ENCODE peak calls at places on chromosomes 2 and 18, in eight cellular contexts. F is GM12864, O is retinal pigment epithelial cell, Z is thoracic aorta, M is MM.1S, C is upper lobe of right lung, J is astrocyte of the spinal cord, Q is GM23338. I is an unnamed sample.

GRCh38 chr2:157662401-157662800 is 33.7 kb upstream of the ACVR1C start:
- DNase-seq in Z (no peak), M (no peak), F (no peak), J (no peak), Q (no peak), C (no peak), O (peak; percentile 82), I (no peak)

GRCh38 chr2:187461294-187462261 is 13.5 kb upstream of the CALCRL start:
- DNase-seq in Z (no peak), Q (peak; percentile 79), M (no peak), C (no peak), F (no peak), O (no peak), J (no peak), I (no peak)

GRCh38 chr2:156333951-156334495 is 1.5 kb upstream of the NR4A2 start:
- DNase-seq in Q (peak; percentile 81), J (no peak), F (no peak), O (no peak), Z (no peak), M (peak; percentile 90), C (peak; percentile 88), I (no peak)

GRCh38 chr2:119730598-119731278 is 29.0 kb upstream of the PTPN4 start:
- DNase-seq in M (no peak), F (no peak), Q (no peak), Z (no peak), J (no peak), O (no peak), C (peak; percentile 80), I (no peak)

GRCh38 chr2:3636586-3637310 is 21.3 kb upstream of the ALLC start:
- DNase-seq in M (no peak), O (no peak), Z (no peak), C (peak; percentile 50), F (no peak), J (no peak), Q (no peak), I (no peak)

GRCh38 chr2:220246356-220246755 is 618.9 kb downstream of the SLC4A3 start:
- DNase-seq in C (no peak), M (no peak), F (no peak), Q (no peak), Z (no peak), O (no peak), J (no peak), I (no peak)

GRCh38 chr2:16015210-16015902 is 75.0 kb downstream of the MYCN start:
- DNase-seq in J (no peak), F (no peak), O (no peak), Z (no peak), Q (no peak), C (no peak), M (no peak), I (no peak)

GRCh38 chr2:69163109-69163508 is 150.1 kb downstream of the ANTXR1 start:
- DNase-seq in Z (no peak), Q (no peak), C (no peak), M (no peak), J (peak; percentile 90), O (peak; percentile 96), F (no peak), I (peak; percentile 12)

GRCh38 chr2:128302011-128302743 is 16.5 kb downstream of the HS6ST1 start:
- DNase-seq in F (no peak), Q (no peak), O (no peak), M (no peak), J (no peak), Z (no peak), C (no peak), I (no peak)

GRCh38 chr2:129765326-129766158 is 213.9 kb upstream of the RAB6C start:
- DNase-seq in Z (no peak), O (no peak), Q (no peak), M (no peak), F (no peak), J (no peak), C (no peak), I (no peak)

GRCh38 chr2:129766159-129766485 is 213.3 kb upstream of the RAB6C start:
- DNase-seq in F (no peak), O (no peak), C (no peak), M (no peak), Q (no peak), J (no peak), Z (no peak), I (no peak)

GRCh38 chr2:129763190-129763846 is 216.1 kb upstream of the RAB6C start:
- DNase-seq in C (no peak), M (no peak), J (no peak), Z (no peak), F (no peak), Q (no peak), O (no peak), I (no peak)

GRCh38 chr2:129766594-129766993 is 212.9 kb upstream of the RAB6C start:
- DNase-seq in M (no peak), C (no peak), O (no peak), Q (no peak), F (no peak), J (no peak), Z (no peak), I (no peak)

DNA sequence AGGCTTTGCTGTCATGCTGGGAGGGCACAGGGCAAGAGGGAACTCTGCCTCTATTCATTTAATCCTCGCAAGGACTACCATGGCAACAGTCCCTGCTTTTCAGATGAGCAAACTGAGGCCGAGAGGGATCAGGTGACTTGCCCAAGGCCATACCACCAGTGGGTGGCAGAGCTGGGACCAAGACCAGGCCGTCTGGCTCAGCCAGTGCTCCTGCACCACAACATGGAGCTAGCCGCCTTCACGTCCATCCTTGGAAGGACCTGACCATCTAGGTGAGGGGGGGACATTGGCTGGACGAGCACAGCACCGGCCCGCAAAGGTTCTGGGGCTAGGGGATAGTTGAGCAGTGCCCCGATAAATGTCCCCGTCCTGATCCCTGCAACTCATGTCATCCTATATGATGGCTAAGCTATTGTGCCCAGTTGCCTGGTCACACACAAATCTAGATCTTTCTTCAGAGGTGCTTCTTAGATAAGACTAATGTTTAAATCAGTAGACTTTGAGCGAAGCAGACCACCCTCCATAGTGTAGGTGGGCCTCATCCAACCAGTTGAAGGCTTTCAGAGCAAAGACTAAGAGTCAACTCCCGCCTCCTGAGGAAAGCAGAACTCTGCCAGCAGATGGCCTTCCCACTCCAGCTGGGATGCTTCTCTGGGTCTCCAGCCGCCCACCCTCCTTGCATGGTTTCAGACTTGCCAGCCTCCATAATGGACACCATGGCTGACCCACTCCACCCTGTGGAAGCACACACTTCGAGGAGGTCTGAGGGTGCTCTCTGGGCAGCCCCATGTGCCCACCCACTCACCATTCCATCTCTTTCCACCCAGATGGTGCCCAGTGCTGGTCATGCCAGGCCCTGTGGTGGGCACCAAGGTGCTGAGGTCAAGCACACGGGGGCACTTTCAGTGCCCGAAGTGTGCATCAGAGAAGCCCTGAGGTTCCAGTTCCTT is 214.8 kb upstream of the RAB6C start:
- DNase-seq in C (no peak), M (no peak), J (no peak), F (no peak), O (no peak), Z (no peak), Q (no peak), I (no peak)
- TF ChIP-seq CTCF in C (no peak), M (no peak), J (no peak), F (peak; percentile 40), O (no peak), Z (no peak), Q (peak; percentile 53), I (no peak)

GRCh38 chr2:161576421-161576820 is 47.8 kb upstream of the SLC4A10 start:
- DNase-seq in O (no peak), Q (peak; percentile 90), C (no peak), M (no peak), J (no peak), F (no peak), Z (no peak), I (peak; percentile 30)
- TF ChIP-seq CTCF in O (peak; percentile 11), Q (peak; percentile 83), C (no peak), M (peak; percentile 12), J (no peak), F (peak; percentile 68), Z (no peak), I (peak; percentile 24)

GRCh38 chr18:13615432-13615861 is 110.9 kb downstream of the FAM210A start:
- DNase-seq in O (no peak), C (no peak), F (no peak), J (peak; percentile 5), Q (no peak), Z (no peak), M (no peak), I (no peak)

GRCh38 chr18:13613591-13614317 is 112.6 kb downstream of the FAM210A start:
- DNase-seq in Q (no peak), F (no peak), C (no peak), Z (no peak), O (no peak), M (peak; percentile 45), J (no peak), I (peak; percentile 60)

GRCh38 chr18:13614701-13615288 is 111.6 kb downstream of the FAM210A start:
- DNase-seq in J (no peak), Q (no peak), O (no peak), F (no peak), C (no peak), M (no peak), Z (no peak), I (no peak)

GRCh38 chr18:13613099-13613498 is 113.3 kb downstream of the FAM210A start:
- DNase-seq in Q (no peak), F (no peak), O (no peak), C (no peak), Z (no peak), M (no peak), J (no peak), I (no peak)

GRCh38 chr18:13614318-13614643 is 112.1 kb downstream of the FAM210A start:
- DNase-seq in M (no peak), J (no peak), C (no peak), Z (no peak), F (no peak), O (no peak), Q (no peak), I (no peak)
- TF ChIP-seq CTCF in M (no peak), J (no peak), C (no peak), Z (no peak), F (no peak), O (no peak), Q (no peak), I (no peak)

GRCh38 chr18:382423-382984 is 114.7 kb upstream of the THOC1 start:
- DNase-seq in J (no peak), C (no peak), Z (no peak), F (no peak), M (no peak), Q (no peak), O (no peak), I (no peak)

GRCh38 chr18:383135-383534 is 115.3 kb upstream of the THOC1 start:
- DNase-seq in O (no peak), F (no peak), M (no peak), C (no peak), Q (no peak), Z (no peak), J (no peak), I (no peak)

GRCh38 chr18:388198-388597 is 112.3 kb downstream of the COLEC12 start:
- DNase-seq in F (no peak), C (no peak), J (no peak), Q (no peak), O (no peak), Z (no peak), M (no peak), I (no peak)

GRCh38 chr18:386950-387349 is 113.6 kb downstream of the COLEC12 start:
- DNase-seq in O (no peak), J (no peak), Z (no peak), C (no peak), M (no peak), F (no peak), Q (no peak), I (no peak)

DNA sequence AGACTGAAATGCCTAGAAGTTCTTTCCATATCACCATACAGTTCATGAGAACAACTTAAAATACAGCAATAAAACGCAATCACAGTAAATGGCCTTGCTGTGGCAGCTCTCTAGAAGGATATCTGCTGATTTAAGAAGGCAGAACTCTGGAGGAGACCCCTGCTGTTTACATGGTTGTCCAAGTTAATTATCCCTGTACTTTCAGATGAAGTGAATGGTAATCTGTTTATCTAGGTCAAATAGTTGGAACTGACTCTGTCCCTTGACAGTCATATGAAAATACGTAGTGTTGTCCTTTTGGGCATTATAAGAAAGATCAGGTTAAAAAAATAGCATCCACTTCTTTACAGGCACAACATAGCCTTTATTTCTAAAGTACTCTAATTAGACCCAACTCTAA is 115.6 kb downstream of the COLEC12 start:
- DNase-seq in J (no peak), F (no peak), O (no peak), C (no peak), M (no peak), Z (no peak), Q (no peak), I (no peak)
- TF ChIP-seq CTCF in J (no peak), F (no peak), O (no peak), C (no peak), M (no peak), Z (no peak), Q (no peak), I (no peak)